ENCODE peak calls at places on chromosomes 6 and 20, in nine cellular contexts. A is WTC11, L is fibroblast of mammary gland, P is heart right ventricle, F is A673, R is psoas muscle, C is epithelial cell of esophagus, Q is prostate gland, X is AG04449. M is an unnamed sample.
A peak's percentile ranks its signal among the peaks of the same experiment; 100 is the strongest.

GRCh38 chr20:7031222-7031621 is 263.7 kb downstream of the BMP2 start:
- DNase-seq in Q (no peak), A (no peak), C (no peak), X (no peak), P (no peak), R (no peak), L (no peak), F (peak; percentile 2), M (peak; percentile 14)

GRCh38 chr6:119147101-119148053 is 68.9 kb upstream of the FAM184A start:
- DNase-seq in Q (no peak), R (peak; percentile 64), A (no peak), X (peak; percentile 82), C (peak; percentile 95), P (peak; percentile 30), L (peak; percentile 100), F (peak; percentile 67), M (no peak)

GRCh38 chr20:20614391-20614790 is 98.1 kb downstream of the RALGAPA2 start:
- DNase-seq in P (no peak), L (no peak), C (no peak), X (peak; percentile 66), Q (no peak), F (no peak), A (no peak), R (no peak), M (no peak)

GRCh38 chr20:40778894-40779496 is 90.0 kb upstream of the MAFB start:
- DNase-seq in R (no peak), C (no peak), A (no peak), L (no peak), Q (no peak), X (no peak), F (no peak), P (no peak), M (no peak)

GRCh38 chr20:14312001-14312400 is 25.4 kb downstream of the FLRT3 start:
- DNase-seq in F (no peak), L (no peak), X (no peak), Q (no peak), C (no peak), P (no peak), R (no peak), A (no peak), M (no peak)

GRCh38 chr6:11490996-11491395 is 46.6 kb upstream of the TMEM170B start:
- DNase-seq in F (no peak), A (no peak), X (no peak), P (no peak), R (no peak), L (no peak), Q (no peak), C (no peak), M (no peak)

GRCh38 chr20:11305406-11305805 is 612.3 kb upstream of the BTBD3 start:
- DNase-seq in P (no peak), A (no peak), F (no peak), R (no peak), X (no peak), Q (no peak), L (no peak), C (peak; percentile 93), M (no peak)

GRCh38 chr6:5723905-5724691 is 282.6 kb downstream of the NRN1 start:
- DNase-seq in F (peak; percentile 63), X (no peak), R (no peak), C (no peak), A (peak; percentile 28), Q (no peak), L (no peak), P (peak; percentile 38), M (no peak)

GRCh38 chr6:30044630-30045029 is 16.4 kb upstream of the POLR1H start:
- DNase-seq in L (peak; percentile 68), X (peak; percentile 40), P (no peak), C (peak; percentile 53), Q (no peak), A (no peak), R (no peak), F (no peak), M (no peak)

GRCh38 chr6:4946521-4946920 is 57.3 kb downstream of the RPP40 start:
- DNase-seq in Q (no peak), A (no peak), L (no peak), F (no peak), C (no peak), P (no peak), X (no peak), R (no peak), M (no peak)

GRCh38 chr6:112691289-112691688 is 344.2 kb downstream of the RFPL4B start:
- DNase-seq in P (peak; percentile 13), L (peak; percentile 93), F (peak; percentile 81), C (peak; percentile 86), A (no peak), R (no peak), Q (no peak), X (peak; percentile 79), M (no peak)

GRCh38 chr20:46619445-46619844 is 31.8 kb downstream of the SLC13A3 start:
- DNase-seq in X (no peak), R (no peak), L (peak; percentile 7), P (no peak), A (no peak), Q (no peak), C (no peak), F (no peak), M (no peak)

GRCh38 chr20:24786646-24787045 is 162.4 kb upstream of the CST7 start:
- DNase-seq in F (no peak), A (no peak), X (no peak), C (no peak), P (no peak), R (no peak), Q (no peak), L (no peak), M (no peak)

GRCh38 chr20:45372646-45373352 is 5.3 kb downstream of the TP53TG5 start:
- DNase-seq in F (peak; percentile 55), Q (no peak), A (peak; percentile 62), R (peak; percentile 74), L (no peak), X (no peak), C (peak; percentile 14), P (no peak), M (no peak)

GRCh38 chr6:85078071-85078470 is 313.7 kb upstream of the TBX18 start:
- DNase-seq in L (peak; percentile 95), F (peak; percentile 93), X (peak; percentile 89), A (no peak), P (no peak), C (peak; percentile 93), R (no peak), Q (no peak), M (no peak)

GRCh38 chr6:130928158-130928917 is 101.1 kb downstream of the SMLR1 start:
- DNase-seq in L (no peak), P (no peak), X (no peak), F (no peak), A (no peak), R (no peak), Q (no peak), C (no peak), M (no peak)

GRCh38 chr6:43276180-43277082 is 21.6 kb upstream of the SLC22A7 start:
- DNase-seq in F (no peak), A (no peak), X (no peak), Q (no peak), L (no peak), P (no peak), C (no peak), R (no peak), M (no peak)
- TF ChIP-seq CTCF in F (no peak), A (no peak), X (no peak), Q (no peak), L (no peak), P (no peak), C (no peak), R (no peak), M (no peak)

GRCh38 chr20:23049933-23050838 is 714 bp upstream of the THBD start:
- DNase-seq in A (peak; percentile 32), F (no peak), X (no peak), P (peak; percentile 62), Q (no peak), R (peak; percentile 87), L (no peak), C (peak; percentile 69), M (peak; percentile 58)

GRCh38 chr20:23049201-23049932 is at the start of gene THBD:
- DNase-seq in F (no peak), X (no peak), R (peak; percentile 93), C (peak; percentile 91), L (peak; percentile 66), P (peak; percentile 88), A (peak; percentile 56), Q (peak; percentile 35), M (peak; percentile 76)

GRCh38 chr20:23047001-23047737 is 2.3 kb downstream of the THBD start:
- DNase-seq in R (no peak), A (no peak), C (peak; percentile 64), Q (no peak), X (no peak), P (no peak), F (no peak), L (no peak), M (no peak)

GRCh38 chr20:23047738-23048214 is 1.7 kb downstream of the THBD start:
- DNase-seq in R (peak; percentile 72), L (no peak), A (peak; percentile 32), C (peak; percentile 59), X (no peak), F (no peak), P (peak; percentile 22), Q (no peak), M (no peak)

GRCh38 chr20:23048283-23049200 is 930 bp downstream of the THBD start:
- DNase-seq in C (peak; percentile 75), X (no peak), A (peak; percentile 78), R (peak; percentile 91), F (peak; percentile 11), P (peak; percentile 50), Q (peak; percentile 17), L (peak; percentile 44), M (peak; percentile 72)
- TF ChIP-seq CTCF in C (peak; percentile 38), X (peak; percentile 55), A (no peak), R (peak; percentile 70), F (no peak), P (peak; percentile 26), Q (peak; percentile 23), L (peak; percentile 13), M (peak; percentile 75)

GRCh38 chr6:115908906-115909559 is 151.7 kb downstream of the FRK start:
- DNase-seq in P (no peak), Q (no peak), A (no peak), L (no peak), C (no peak), F (no peak), X (no peak), R (no peak), M (no peak)

GRCh38 chr6:115914098-115914497 is 146.6 kb downstream of the FRK start:
- DNase-seq in Q (no peak), R (no peak), P (no peak), F (no peak), L (no peak), C (no peak), A (no peak), X (no peak), M (no peak)

DNA sequence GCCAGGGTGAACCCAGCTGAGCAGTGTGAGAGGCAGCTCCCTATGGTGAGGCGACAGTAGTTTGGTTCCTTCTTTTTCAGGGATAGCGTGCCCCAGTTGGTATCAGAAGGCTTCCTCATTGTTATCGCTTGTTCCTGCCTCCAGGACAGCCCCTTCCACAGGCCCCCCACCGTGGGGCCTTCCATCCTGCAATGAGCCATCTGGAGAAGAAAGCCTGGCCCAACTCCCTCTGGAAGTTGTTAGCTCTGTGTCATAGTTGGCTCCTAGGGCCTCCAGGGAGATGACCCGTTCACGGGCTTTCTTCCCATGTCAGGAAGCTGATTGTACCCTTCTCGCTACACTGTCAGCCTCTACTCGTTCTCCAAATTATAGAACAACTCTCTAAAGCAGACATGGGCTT is 150.5 kb downstream of the FRK start:
- DNase-seq in A (no peak), L (no peak), F (no peak), P (no peak), R (no peak), X (no peak), Q (no peak), C (no peak), M (no peak)
- TF ChIP-seq CTCF in A (no peak), L (no peak), F (no peak), P (no peak), R (no peak), X (no peak), Q (no peak), C (no peak), M (no peak)

GRCh38 chr6:145627451-145627850 is 107.9 kb downstream of the EPM2A start:
- DNase-seq in C (no peak), P (no peak), Q (no peak), X (no peak), F (no peak), L (no peak), A (no peak), R (no peak), M (no peak)
- TF ChIP-seq CTCF in C (no peak), P (no peak), Q (no peak), X (no peak), F (no peak), L (no peak), A (no peak), R (no peak), M (no peak)

M was measured in endothelial cell.